ENCODE peak calls at places on chromosomes 12 and 14, in nine cellular contexts. O is esophagus squamous epithelium, U is IMR-90, H is transverse colon, K is H54, C is heart left ventricle, R is HCT116, Z is suprapubic skin, J is A549. X is an unnamed sample.
A peak's percentile ranks its signal among the peaks of the same experiment; 100 is the strongest.

GRCh38 chr14:48771717-48772116 is 814.5 kb downstream of the RPS29 start:
- DNase-seq in O (no peak), U (peak; percentile 70), H (no peak), K (no peak), C (peak; percentile 51), R (no peak), Z (no peak), J (no peak), X (no peak)

GRCh38 chr12:100371146-100371545 is 14.3 kb downstream of the SLC17A8 start:
- DNase-seq in O (no peak), U (no peak), H (no peak), K (no peak), C (no peak), R (no peak), Z (no peak), J (no peak), X (no peak)

GRCh38 chr12:116393859-116394650 is 116.6 kb upstream of the MED13L start:
- DNase-seq in O (no peak), U (no peak), H (no peak), K (no peak), C (no peak), R (no peak), Z (no peak), J (no peak), X (no peak)

GRCh38 chr12:124720687-124721500 is 142.8 kb downstream of the SCARB1 start:
- DNase-seq in O (no peak), U (peak; percentile 60), H (peak; percentile 39), K (peak; percentile 51), C (peak; percentile 47), R (no peak), Z (no peak), J (peak; percentile 59), X (no peak)

GRCh38 chr14:61832783-61833182 is 70.6 kb downstream of the SNAPC1 start:
- DNase-seq in O (no peak), U (no peak), H (no peak), K (no peak), C (no peak), R (no peak), Z (no peak), J (no peak), X (no peak)

GRCh38 chr14:61253064-61253753 is 27.9 kb downstream of the TMEM30B start:
- DNase-seq in O (no peak), U (no peak), H (no peak), K (no peak), C (no peak), R (no peak), Z (no peak), J (no peak), X (no peak)

GRCh38 chr14:95515080-95515489 is 1.4 kb downstream of the SYNE3 start:
- DNase-seq in O (no peak), U (no peak), H (no peak), K (no peak), C (peak; percentile 77), R (no peak), Z (peak; percentile 82), J (no peak), X (no peak)

GRCh38 chr12:118219772-118220171 is 83.8 kb downstream of the PEBP1 start:
- DNase-seq in O (no peak), U (no peak), H (no peak), K (no peak), C (no peak), R (no peak), Z (no peak), J (no peak), X (no peak)

GRCh38 chr12:25404955-25405354 is 148.1 kb downstream of the LMNTD1 start:
- DNase-seq in O (no peak), U (no peak), H (no peak), K (no peak), C (no peak), R (no peak), Z (no peak), J (no peak), X (no peak)

GRCh38 chr14:60485600-60486251 is at the start of gene C14orf39:
- DNase-seq in O (no peak), U (peak; percentile 65), H (no peak), K (no peak), C (no peak), R (no peak), Z (no peak), J (no peak), X (peak; percentile 39)

GRCh38 chr14:52551205-52551604 is 1.1 kb downstream of the TXNDC16 start:
- DNase-seq in O (no peak), U (no peak), H (no peak), K (no peak), C (no peak), R (no peak), Z (no peak), J (no peak), X (peak; percentile 32)

GRCh38 chr14:52553002-52553670 is 500 bp downstream of the GPR137C start:
- DNase-seq in O (no peak), U (no peak), H (peak; percentile 35), K (no peak), C (peak; percentile 36), R (no peak), Z (peak; percentile 81), J (no peak), X (peak; percentile 71)

GRCh38 chr14:52551696-52552062 is 626 bp downstream of the TXNDC16 start:
- DNase-seq in O (peak; percentile 1), U (peak; percentile 39), H (no peak), K (no peak), C (no peak), R (no peak), Z (no peak), J (peak; percentile 30), X (peak; percentile 81)

GRCh38 chr14:52553671-52554575 is 1.3 kb downstream of the GPR137C start:
- DNase-seq in O (peak; percentile 5), U (peak; percentile 91), H (peak; percentile 91), K (no peak), C (peak; percentile 87), R (peak; percentile 52), Z (peak; percentile 91), J (peak; percentile 62), X (peak; percentile 94)

DNA sequence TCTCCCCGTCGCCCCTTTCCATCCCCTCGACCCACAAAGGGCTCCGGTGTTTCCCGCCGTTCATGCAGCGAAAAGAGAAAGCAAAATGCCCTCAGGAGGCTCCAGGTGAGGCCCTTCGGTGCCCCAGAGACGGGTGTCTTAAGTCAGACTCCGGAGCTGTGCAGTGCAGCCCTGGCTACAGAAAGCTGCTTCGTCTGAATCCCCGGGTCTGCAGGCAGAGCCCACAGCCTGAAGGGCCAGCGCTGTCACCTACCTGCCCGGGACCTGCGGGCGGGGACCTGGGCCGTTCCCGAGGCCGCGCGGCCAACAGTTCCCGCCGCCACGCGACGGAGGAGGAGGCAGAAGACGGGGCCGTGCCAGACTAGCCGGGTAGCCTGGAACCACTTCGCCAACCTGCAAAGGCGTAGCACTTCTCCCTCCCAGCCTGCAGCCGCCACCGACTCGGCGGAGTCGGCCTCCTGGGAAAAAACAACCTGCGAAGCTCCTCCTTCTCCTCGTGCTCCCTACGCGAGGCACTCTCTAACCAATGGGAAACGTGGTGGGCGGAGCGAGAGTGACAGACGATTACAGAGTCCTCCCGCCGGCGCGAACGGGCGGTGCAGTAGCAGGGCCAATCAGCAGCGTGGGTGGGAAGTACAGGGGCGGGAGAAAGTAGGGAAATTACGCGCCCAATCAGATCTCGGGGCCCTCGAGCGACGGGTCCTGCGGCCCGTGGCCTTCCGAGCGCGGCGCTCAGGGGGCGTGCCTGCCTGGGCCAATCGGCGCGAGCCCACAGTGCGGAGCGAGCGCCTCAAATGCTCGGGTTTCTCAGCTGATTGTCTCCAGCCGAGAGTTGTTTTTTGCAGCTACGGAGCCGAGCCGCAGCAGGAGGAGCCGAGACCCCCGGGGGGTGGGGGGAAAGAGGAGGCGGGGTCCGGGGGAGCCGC is at the start of the genes GPR137C and TXNDC16:
- DNase-seq in O (peak; percentile 96), U (peak; percentile 99), H (peak; percentile 100), K (peak; percentile 69), C (peak; percentile 100), R (peak; percentile 98), Z (peak; percentile 100), J (peak; percentile 99), X (peak; percentile 99)
- TF ChIP-seq POLR2A in O (no peak), U (peak; percentile 32), H (peak; percentile 92), K (peak; percentile 69), C (peak; percentile 98), R (no peak), Z (no peak), J (peak; percentile 47), X (peak; percentile 98)

GRCh38 chr12:79071498-79071897 is 206.9 kb downstream of the SYT1 start:
- DNase-seq in O (no peak), U (no peak), H (no peak), K (no peak), C (no peak), R (no peak), Z (no peak), J (no peak), X (no peak)
- TF ChIP-seq POLR2A in O (no peak), U (no peak), H (no peak), K (no peak), C (no peak), R (no peak), Z (no peak), J (no peak), X (no peak)

GRCh38 chr14:20489093-20489994 is 16.0 kb upstream of the RNASE10 start:
- DNase-seq in O (no peak), U (peak; percentile 28), H (no peak), K (no peak), C (no peak), R (no peak), Z (no peak), J (no peak), X (no peak)

GRCh38 chr14:20486700-20487401 is 17.6 kb downstream of the PNP start:
- DNase-seq in O (no peak), U (no peak), H (no peak), K (no peak), C (no peak), R (no peak), Z (no peak), J (no peak), X (peak; percentile 59)

GRCh38 chr14:20482382-20482781 is 13.2 kb downstream of the PNP start:
- DNase-seq in O (no peak), U (no peak), H (no peak), K (no peak), C (no peak), R (no peak), Z (no peak), J (no peak), X (peak; percentile 89)

GRCh38 chr14:20487402-20487742 is 18.0 kb upstream of the RNASE10 start:
- DNase-seq in O (no peak), U (no peak), H (no peak), K (no peak), C (no peak), R (no peak), Z (no peak), J (no peak), X (no peak)

DNA sequence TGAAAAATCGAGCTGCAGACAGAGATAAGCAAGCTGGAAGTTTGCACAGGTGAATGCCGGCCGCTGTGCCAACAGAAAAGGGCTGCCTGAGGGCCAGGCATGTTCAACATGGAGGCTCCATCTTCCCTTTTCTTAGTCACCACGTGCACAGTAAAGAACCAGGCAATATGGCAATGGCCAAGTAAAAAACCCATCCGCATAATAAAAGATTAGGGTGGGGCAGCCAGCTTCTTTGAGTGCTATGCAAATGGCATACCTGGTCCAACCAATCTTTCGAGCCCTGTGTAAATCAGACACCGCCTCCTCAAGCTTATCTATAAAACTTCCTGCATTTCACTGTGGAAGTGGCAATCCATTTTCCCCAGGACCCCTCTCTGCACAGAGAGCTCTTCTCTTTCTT is 16.7 kb downstream of the PNP start:
- DNase-seq in O (no peak), U (no peak), H (no peak), K (no peak), C (no peak), R (no peak), Z (no peak), J (no peak), X (no peak)
- TF ChIP-seq POLR2A in O (no peak), U (no peak), H (no peak), K (no peak), C (no peak), R (no peak), Z (no peak), J (no peak), X (no peak)

GRCh38 chr12:104604070-104604994 is 147.6 kb downstream of the CHST11 start:
- DNase-seq in O (no peak), U (peak; percentile 96), H (peak; percentile 47), K (peak; percentile 84), C (peak; percentile 71), R (peak; percentile 89), Z (peak; percentile 85), J (peak; percentile 94), X (peak; percentile 70)
- TF ChIP-seq POLR2A in O (no peak), U (no peak), H (no peak), K (no peak), C (no peak), R (no peak), Z (no peak), J (no peak), X (no peak)

X was measured in erythroblast.